ENCODE peak calls at places on chromosomes 3 and 15, in five cellular contexts. P is left ventricle myocardium inferior, A is body of pancreas, F is heart right ventricle, M is heart left ventricle. R is an unnamed sample.

GRCh38 chr3:73893089-73893488 is 268.3 kb upstream of the PDZRN3 start:
- DNase-seq in A (no peak), M (no peak), F (no peak), P (no peak), R (no peak)

GRCh38 chr3:128598884-128599664 is 51.5 kb downstream of the RPN1 start:
- DNase-seq in P (no peak), M (no peak), A (no peak), F (no peak), R (peak; percentile 82)

GRCh38 chr15:56760186-56760585 is 26.9 kb upstream of the ZNF280D start:
- DNase-seq in F (no peak), P (no peak), A (no peak), M (no peak), R (no peak)

GRCh38 chr15:49286649-49287394 is 116.8 kb downstream of the GALK2 start:
- DNase-seq in P (no peak), F (no peak), A (no peak), M (no peak), R (no peak)

GRCh38 chr15:62342959-62343358 is 177.9 kb upstream of the C2CD4B start:
- DNase-seq in M (no peak), F (no peak), A (no peak), P (no peak), R (no peak)

GRCh38 chr3:182637350-182638197 is 155.7 kb upstream of the ATP11B start:
- DNase-seq in F (no peak), P (no peak), M (no peak), A (no peak), R (no peak)

GRCh38 chr3:43838877-43839276 is 148.1 kb downstream of the ABHD5 start:
- DNase-seq in M (no peak), F (no peak), P (no peak), A (no peak), R (no peak)

GRCh38 chr3:134351421-134351820 is 22.8 kb downstream of the AMOTL2 start:
- DNase-seq in M (no peak), P (peak; percentile 47), F (no peak), A (no peak), R (no peak)

GRCh38 chr3:89622063-89622700 is 514.8 kb downstream of the EPHA3 start:
- DNase-seq in F (no peak), M (no peak), P (no peak), A (no peak), R (no peak)

GRCh38 chr3:113947372-113948014 is at the start of gene ZDHHC23:
- DNase-seq in A (peak; percentile 91), P (peak; percentile 66), F (peak; percentile 79), M (peak; percentile 85), R (peak; percentile 22)

GRCh38 chr15:90683876-90684275 is 33.3 kb upstream of the BLM start:
- DNase-seq in P (no peak), M (no peak), F (no peak), A (no peak), R (peak; percentile 85)

GRCh38 chr3:60856299-60857046 is 394.8 kb downstream of the FHIT start:
- DNase-seq in M (no peak), P (no peak), A (no peak), F (no peak), R (no peak)

GRCh38 chr15:70061696-70062270 is 35.9 kb downstream of the TLE3 start:
- DNase-seq in P (no peak), A (no peak), F (no peak), M (no peak), R (no peak)

GRCh38 chr3:155682437-155682836 is 62.4 kb downstream of the PLCH1 start:
- DNase-seq in P (no peak), F (no peak), M (no peak), A (no peak), R (no peak)

GRCh38 chr3:159929894-159930235 is 58.8 kb upstream of the IL12A start:
- DNase-seq in A (no peak), P (no peak), F (no peak), M (no peak), R (no peak)

GRCh38 chr3:15431256-15431837 is 3.9 kb downstream of the EAF1 start:
- DNase-seq in P (no peak), A (no peak), F (no peak), M (no peak), R (no peak)

GRCh38 chr15:41438206-41438605 is 21.3 kb downstream of the RTF1 start:
- DNase-seq in P (no peak), A (no peak), F (no peak), M (no peak), R (peak; percentile 49)

GRCh38 chr15:90906181-90906849 is 3.2 kb downstream of the MAN2A2 start:
- DNase-seq in P (no peak), M (no peak), F (no peak), A (peak; percentile 90), R (no peak)

GRCh38 chr3:142976621-142977398 is 13.3 kb upstream of the PAQR9 start:
- DNase-seq in A (peak; percentile 77), F (peak; percentile 84), M (peak; percentile 87), P (peak; percentile 90), R (peak; percentile 73)

GRCh38 chr3:106438916-106439315 is 570.1 kb upstream of the CBLB start:
- DNase-seq in F (no peak), A (no peak), P (no peak), M (no peak), R (no peak)

GRCh38 chr15:77180757-77181156 is 109.8 kb upstream of the TSPAN3 start:
- DNase-seq in A (no peak), F (no peak), P (no peak), M (no peak), R (no peak)

GRCh38 chr3:27507515-27508266 is 23.5 kb upstream of the SLC4A7 start:
- DNase-seq in M (no peak), A (no peak), P (no peak), F (no peak), R (no peak)

GRCh38 chr3:48692551-48692950 is 6.8 kb upstream of the NCKIPSD start:
- DNase-seq in F (no peak), P (no peak), A (no peak), M (no peak), R (no peak)

GRCh38 chr3:32797776-32798175 is 20.0 kb upstream of the TRIM71 start:
- DNase-seq in A (no peak), F (no peak), P (no peak), M (no peak), R (no peak)

GRCh38 chr15:74179983-74180688 is 6.6 kb downstream of the ISLR start:
- DNase-seq in P (peak; percentile 44), F (peak; percentile 50), M (peak; percentile 68), A (no peak), R (peak; percentile 21)

GRCh38 chr15:40328176-40328575 is 4.7 kb downstream of the INAFM2 start:
- DNase-seq in M (no peak), A (no peak), P (no peak), F (no peak), R (no peak)

GRCh38 chr3:72238341-72238740 is 453.4 kb upstream of the PROK2 start:
- DNase-seq in A (no peak), M (no peak), F (no peak), P (no peak), R (no peak)

GRCh38 chr3:170421147-170421641 is 2.5 kb downstream of the CLDN11 start:
- DNase-seq in F (no peak), A (no peak), P (peak; percentile 21), M (no peak), R (no peak)

GRCh38 chr3:126132751-126133511 is 47.5 kb downstream of the ALDH1L1 start:
- DNase-seq in M (peak; percentile 22), P (no peak), A (peak; percentile 7), F (no peak), R (no peak)

GRCh38 chr3:39721076-39721475 is 88.3 kb upstream of the MYRIP start:
- DNase-seq in A (no peak), P (no peak), F (no peak), M (no peak), R (no peak)

DNA sequence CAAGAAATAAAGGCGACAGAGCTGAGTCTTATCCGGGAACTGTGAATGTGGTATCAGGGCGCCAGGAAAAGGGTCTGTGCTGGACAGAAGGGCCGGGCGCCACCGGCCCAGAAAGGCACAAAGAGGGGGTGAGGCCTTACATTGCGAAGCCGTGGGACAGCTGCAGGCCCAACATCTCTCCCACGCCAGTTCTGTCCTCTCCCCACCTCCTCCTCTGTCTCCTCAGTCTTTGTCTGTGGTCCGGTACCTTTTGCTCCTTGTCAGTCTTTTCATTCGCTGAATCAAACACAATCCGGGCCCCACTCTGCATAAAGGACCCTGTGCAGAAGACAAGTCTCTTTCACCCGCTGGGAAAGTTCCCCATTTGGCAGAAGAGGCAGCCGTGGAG is 81.8 kb downstream of the LRIG1 start:
- DNase-seq in M (no peak), P (no peak), F (no peak), A (no peak), R (no peak)
- H3K4me3 ChIP-seq in M (no peak overlapping the region), P (no peak overlapping the region), F (no peak overlapping the region), A (no peak overlapping the region), R (no peak overlapping the region)

GRCh38 chr3:30349507-30349906 is 256.9 kb upstream of the TGFBR2 start:
- DNase-seq in F (no peak), A (no peak), P (no peak), M (no peak), R (no peak)
- H3K4me1 ChIP-seq in F (peaks cover 5% of the 10 kb centered on the region), A (no peaks in the 10 kb centered on the region), P (peaks cover 88% of the 10 kb centered on the region), M (peaks cover 67% of the 10 kb centered on the region), R (peaks cover 40% of the 10 kb centered on the region)

DNA sequence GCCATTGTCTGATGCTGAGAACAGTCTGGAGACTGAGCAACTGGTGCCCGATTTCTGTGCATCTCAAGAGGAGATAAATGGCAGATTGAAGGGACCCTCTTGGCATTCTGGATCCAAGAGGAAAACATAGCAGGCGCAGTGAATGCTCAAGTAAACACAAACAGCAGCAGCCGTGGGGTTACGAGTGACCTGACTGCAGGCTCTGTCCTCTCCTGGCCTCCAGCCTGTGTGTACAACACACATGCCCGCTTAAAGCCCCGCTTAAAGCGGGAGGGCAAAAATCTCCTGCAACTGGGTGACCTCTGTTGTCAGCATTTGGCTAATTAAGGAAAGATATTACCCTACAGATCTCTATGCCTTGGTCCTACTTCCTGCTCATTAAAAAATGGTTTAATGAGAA is 120.5 kb downstream of the GREM1 start:
- DNase-seq in P (no peak), F (no peak), M (no peak), A (no peak), R (no peak)
- H3K4me3 ChIP-seq in P (no peak overlapping the region), F (no peak overlapping the region), M (no peak overlapping the region), A (no peak overlapping the region), R (no peak overlapping the region)

GRCh38 chr15:85006201-85006600 is 24.5 kb downstream of the PDE8A start:
- DNase-seq in M (no peak), A (no peak), F (no peak), P (no peak), R (no peak)

GRCh38 chr15:85006655-85007054 is 25.0 kb downstream of the PDE8A start:
- DNase-seq in A (no peak), M (no peak), P (no peak), F (no peak), R (no peak)

GRCh38 chr15:85004551-85004950 is 22.9 kb downstream of the PDE8A start:
- DNase-seq in A (no peak), M (no peak), P (no peak), F (no peak), R (no peak)

GRCh38 chr15:85005744-85006143 is 24.1 kb downstream of the PDE8A start:
- DNase-seq in M (no peak), P (no peak), A (no peak), F (no peak), R (no peak)

DNA sequence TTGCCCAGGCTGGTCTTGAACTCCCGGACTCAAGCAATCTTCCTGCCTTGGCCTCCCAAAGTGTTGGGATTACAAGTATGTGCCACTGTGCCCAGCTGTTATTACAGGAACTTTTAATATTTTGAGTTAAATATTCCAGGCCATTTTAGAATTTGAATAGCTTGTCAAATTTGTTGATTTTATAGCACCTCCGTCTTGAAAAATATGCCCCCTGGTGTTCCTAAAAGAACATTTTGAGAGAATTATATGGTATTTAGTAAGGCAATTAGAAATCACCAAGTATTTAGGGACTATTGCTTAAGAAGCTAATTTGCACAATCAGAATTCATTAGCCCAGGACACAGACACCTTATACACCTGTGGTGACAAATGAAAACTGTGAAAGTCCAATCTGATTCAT is 23.7 kb downstream of the PDE8A start:
- DNase-seq in F (no peak), M (no peak), P (no peak), A (no peak), R (no peak)
- H3K4me1 ChIP-seq in F (peaks cover 26% of the 10 kb centered on the region), M (peaks cover 70% of the 10 kb centered on the region), P (peaks cover 98% of the 10 kb centered on the region), A (peaks cover 56% of the 10 kb centered on the region), R (peaks cover 12% of the 10 kb centered on the region)

R was measured in SJSA1.